ENCODE peak calls at places on chromosomes 1 and 21, in four cellular contexts. F, O, P and L are unnamed samples.

GRCh38 chr1:109739738-109740614 is 862 bp downstream of the GSTM3 start:
- DNase-seq in F (peak), O (peak), P (peak), L (peak)

GRCh38 chr1:115308969-115309368 is 29.1 kb downstream of the NGF start:
- DNase-seq in F (no peak), O (no peak), P (no peak), L (no peak)

GRCh38 chr21:26794597-26795397 is 50.4 kb downstream of the ADAMTS1 start:
- DNase-seq in F (no peak), O (no peak), P (no peak), L (no peak)

GRCh38 chr1:115293899-115294298 is 44.1 kb downstream of the NGF start:
- DNase-seq in F (no peak), O (no peak), P (no peak), L (no peak)

GRCh38 chr1:224106568-224107281 is 7.2 kb upstream of the FBXO28 start:
- DNase-seq in F (no peak), O (peak), P (peak), L (peak)

GRCh38 chr1:72530646-72531045 is 248.3 kb upstream of the NEGR1 start:
- DNase-seq in F (no peak), O (no peak), P (no peak), L (no peak)

GRCh38 chr1:1603671-1604373 is 3.9 kb upstream of the FNDC10 start:
- DNase-seq in F (no peak), O (no peak), P (no peak), L (no peak)

GRCh38 chr1:218164930-218165686 is 120.0 kb upstream of the RRP15 start:
- DNase-seq in F (no peak), O (no peak), P (peak), L (peak)

GRCh38 chr1:232422901-232423300 is 207.0 kb downstream of the SIPA1L2 start:
- DNase-seq in F (no peak), O (no peak), P (no peak), L (no peak)

GRCh38 chr1:58815680-58816071 is 31.8 kb upstream of the JUN start:
- DNase-seq in F (no peak), O (peak), P (peak), L (no peak)

GRCh38 chr1:60129916-60130315 is 56.3 kb upstream of the C1orf87 start:
- DNase-seq in F (no peak), O (no peak), P (no peak), L (no peak)

GRCh38 chr1:53576381-53576801 is 117.2 kb downstream of the DMRTB1 start:
- DNase-seq in F (no peak), O (no peak), P (no peak), L (peak)

GRCh38 chr1:54355931-54356679 is 50.1 kb downstream of the SSBP3 start:
- DNase-seq in F (no peak), O (peak), P (no peak), L (no peak)

GRCh38 chr1:37890378-37891014 is 31.1 kb upstream of the MTF1 start:
- DNase-seq in F (peak), O (peak), P (peak), L (no peak)

GRCh38 chr1:22248746-22249145 is 105.8 kb upstream of the WNT4 start:
- DNase-seq in F (no peak), O (no peak), P (no peak), L (no peak)
- TF ChIP-seq NR3C1 in F (no peak), O (no peak), P (no peak), L (no peak)

DNA sequence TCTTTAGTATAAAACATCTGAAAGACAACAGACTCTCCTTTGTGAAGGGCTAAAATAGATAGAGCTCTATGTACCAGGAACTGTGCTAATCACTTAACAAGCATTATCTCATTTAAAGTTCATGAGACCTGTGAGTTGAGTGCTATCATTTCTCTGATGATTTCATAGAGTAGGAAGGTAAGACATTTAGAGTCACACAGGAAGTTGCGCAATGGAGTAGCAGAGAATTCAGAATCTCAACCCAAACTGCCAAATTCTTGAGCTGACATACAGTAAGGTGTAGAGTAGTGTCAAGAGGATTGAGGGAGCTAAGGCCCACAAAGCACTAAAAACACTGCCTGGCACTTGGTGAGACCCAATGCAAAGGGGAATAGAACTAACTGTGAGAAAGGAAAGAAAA is 384.3 kb downstream of the NTNG1 start:
- DNase-seq in F (no peak), O (peak), P (no peak), L (no peak)
- TF ChIP-seq NR3C1 in F (no peak), O (no peak), P (no peak), L (no peak)

DNA sequence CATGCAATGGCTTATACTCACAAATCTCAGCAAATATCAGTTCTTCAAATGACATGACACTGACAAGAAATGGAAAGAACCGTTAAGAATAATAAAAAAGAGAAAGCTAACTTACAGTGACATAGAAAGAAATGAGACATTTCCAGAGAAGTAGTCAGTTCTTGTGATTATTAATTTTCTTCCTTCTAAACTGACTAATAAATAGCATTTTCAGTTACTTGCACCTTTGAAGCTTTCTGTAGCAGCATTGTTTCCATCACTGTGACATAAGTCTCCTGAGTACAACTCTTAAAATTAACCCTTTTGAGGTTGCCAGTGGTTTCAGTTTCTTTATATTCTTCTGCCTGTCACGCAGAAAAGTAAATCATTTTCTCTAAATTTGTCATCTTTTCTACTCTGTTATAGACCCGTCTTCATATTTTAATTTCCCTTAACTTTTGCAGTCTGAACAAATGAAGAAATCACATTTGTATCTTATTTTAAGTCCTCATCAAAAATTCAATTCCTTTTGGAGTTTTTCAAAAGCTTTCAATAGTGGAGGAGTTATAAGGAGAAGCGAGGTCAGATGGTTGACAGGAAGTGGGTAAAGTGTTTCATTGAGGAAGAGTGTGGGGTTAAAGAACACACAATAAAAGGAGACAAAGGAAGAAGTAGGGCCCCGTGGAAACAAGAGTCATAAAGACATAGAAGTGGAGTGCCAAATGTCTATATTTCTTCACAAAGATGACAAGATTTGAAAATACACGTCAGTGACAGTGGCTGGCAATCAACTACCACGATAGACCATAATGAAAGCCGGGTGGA is 57.9 kb upstream of the S1PR1 start:
- DNase-seq in F (no peak), O (no peak), P (no peak), L (no peak)
- TF ChIP-seq NR3C1 in F (no peak), O (no peak), P (no peak), L (no peak)

GRCh38 chr1:200856716-200857352 is 15.9 kb upstream of the GPR25 start:
- DNase-seq in F (no peak), O (no peak), P (no peak), L (no peak)
- TF ChIP-seq NR3C1 in F (no peak), O (no peak), P (no peak), L (no peak)

DNA sequence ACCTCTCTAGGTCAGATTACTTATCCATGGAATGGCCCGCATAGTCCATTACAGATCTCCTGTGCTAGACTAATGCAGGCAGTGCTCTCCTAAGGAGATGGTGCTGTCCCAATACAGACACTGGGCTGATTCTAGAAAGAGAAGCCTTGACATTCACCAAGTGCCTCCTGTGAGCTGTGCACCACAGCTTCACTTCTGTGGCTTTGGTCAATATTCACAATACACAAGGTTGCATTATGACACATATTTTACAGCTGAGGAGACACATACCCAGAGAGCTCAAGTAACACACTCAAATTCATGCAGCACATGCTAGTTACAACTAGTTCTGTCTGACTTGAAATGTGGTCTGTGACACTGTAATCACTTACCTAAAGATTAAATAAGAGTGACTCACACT is 59.4 kb upstream of the LRRC8B start:
- DNase-seq in F (no peak), O (no peak), P (no peak), L (no peak)
- TF ChIP-seq NR3C1 in F (no peak), O (no peak), P (no peak), L (no peak)

DNA sequence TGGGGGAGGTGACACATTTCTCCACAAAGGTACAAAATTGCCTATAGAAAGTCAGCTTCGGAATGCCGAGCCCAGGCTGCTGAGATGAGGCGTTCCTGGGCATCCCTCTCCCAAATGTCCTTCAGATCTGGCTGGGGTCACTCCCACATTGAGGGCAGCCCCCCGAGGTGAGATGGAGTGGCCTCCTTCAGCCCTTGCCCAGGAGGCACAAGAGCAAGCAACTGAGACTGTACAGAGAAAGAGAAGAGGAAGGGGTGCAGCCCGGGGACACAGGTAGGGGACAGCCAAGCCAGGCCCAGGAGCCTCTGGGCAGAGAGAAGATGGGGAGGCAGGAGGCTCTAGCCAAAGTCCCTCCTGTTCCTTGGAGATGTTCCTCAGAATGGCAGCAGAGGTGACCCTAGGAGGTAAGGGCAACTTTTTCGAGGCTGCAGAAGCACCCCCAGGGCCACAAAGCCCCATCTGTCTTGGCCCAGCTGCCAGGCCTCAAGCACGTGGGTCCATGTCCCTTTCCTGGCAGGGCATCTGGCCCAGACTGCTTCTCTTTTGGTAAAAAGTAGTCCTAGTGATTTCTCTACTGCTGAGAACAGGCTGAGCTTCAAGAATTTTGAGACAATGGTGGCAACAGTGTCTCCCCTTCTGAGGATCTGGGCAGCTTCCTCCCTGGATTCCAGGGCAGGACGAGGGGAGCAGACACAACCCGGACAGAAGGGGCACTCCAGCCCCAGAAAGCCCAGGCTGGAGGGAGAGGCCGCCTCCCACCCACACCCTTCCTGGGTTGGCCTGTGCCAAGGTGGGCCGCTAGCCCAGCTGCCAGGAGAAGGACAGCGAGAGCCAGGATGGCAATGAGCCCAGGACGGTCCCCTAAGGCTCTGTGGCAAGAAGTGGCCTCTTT is 68.0 kb downstream of the LRRN2 start:
- DNase-seq in F (no peak), O (no peak), P (no peak), L (no peak)
- TF ChIP-seq NR3C1 in F (no peak), O (no peak), P (no peak), L (no peak)

DNA sequence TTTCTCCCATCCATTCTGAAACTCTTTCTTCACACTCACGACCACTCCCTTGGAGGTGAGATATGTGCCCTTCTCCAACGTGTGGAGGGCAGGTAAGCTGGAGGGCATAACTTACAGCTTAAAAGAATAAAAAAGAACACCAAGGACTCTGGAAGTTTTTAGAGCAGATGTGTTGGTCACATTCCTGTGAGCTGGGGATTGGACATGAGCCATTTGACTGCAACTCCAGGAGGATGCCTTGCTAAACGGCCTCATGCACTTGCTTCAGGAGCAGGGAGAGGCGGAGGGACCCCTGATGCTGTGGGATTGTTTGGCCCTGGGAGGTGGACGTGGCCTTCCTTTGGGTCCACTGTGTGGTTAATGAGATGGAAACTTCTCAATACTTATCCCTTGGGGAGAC is 185.5 kb downstream of the RHOU start:
- DNase-seq in F (no peak), O (no peak), P (no peak), L (no peak)
- TF ChIP-seq NR3C1 in F (no peak), O (no peak), P (no peak), L (no peak)

DNA sequence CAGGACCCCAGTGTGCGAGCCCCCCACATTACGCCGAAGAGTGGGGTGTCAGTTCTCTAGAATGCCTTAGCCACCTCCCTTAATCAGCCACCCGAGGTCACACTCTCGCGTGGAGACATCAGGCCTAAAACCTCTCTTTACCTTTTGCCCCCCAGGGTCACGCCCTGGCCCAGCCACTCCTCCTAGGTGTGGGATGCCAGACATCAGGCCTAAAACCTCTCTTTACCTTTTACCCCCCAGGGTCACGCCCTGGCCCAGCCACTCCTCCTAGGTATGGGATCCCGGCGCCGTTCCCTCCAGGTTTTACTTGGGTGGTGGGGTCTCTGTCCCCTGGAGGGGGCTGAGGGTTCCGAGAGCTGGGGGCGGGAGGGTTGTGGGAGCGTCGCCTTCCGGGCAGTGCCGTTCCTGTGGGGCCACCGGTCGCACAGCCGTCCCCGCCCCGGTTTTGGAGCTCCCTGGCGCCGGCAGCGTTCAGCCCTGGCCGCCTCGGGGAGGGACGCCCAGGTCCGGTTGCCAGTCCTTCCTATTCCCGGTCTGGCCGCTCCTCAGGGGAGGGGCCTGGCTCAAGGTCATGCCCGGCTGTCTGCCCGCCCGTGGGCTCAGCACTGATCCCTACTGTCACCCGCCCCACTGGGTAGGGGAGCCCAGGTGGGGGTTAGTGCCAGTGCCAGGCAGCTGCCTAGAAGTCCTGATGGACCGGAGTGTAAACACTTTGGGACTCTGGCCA is 882 bp downstream of the VPS13D start:
- DNase-seq in F (peak), O (peak), P (no peak), L (peak)
- TF ChIP-seq NR3C1 in F (no peak), O (no peak), P (no peak), L (no peak)

DNA sequence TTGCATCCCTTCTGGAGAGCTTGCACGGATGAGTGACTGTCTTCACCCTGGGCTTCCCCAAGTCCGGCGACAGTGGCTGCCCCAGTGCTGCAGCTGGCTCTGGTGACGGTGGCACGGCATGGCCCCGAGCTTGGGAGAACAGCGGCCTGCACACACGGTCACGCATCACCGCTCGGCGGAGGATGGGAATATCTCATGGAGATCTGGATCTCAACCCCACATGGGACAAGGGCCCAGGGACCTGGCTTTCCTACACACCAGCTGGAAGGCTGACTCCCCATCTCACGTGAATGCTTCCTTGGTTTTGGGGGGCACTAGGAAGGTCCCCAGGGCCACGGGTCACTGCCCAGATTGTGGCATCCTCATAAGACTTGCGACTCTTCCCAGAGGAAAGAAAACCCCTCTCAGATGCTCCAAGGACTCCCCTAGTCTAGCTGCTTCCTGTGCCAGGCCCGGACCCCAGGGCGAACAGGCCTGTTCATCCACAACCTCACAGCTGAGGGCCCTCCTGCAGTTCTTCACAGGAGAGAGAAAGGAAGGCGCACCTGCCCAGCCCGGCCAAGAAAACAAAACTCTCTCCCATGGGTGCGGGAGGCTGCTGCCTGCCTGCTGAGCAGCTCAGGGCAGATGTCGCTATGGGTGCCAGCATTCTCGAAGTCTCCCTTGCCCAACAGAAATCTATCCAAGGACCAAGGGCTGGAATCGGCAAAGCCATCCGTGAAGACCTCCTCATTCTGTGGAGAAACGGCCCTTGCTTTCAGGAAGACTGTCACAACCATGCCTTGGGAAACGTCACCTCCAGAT is 9.9 kb downstream of the CFAP410 start:
- DNase-seq in F (no peak), O (no peak), P (no peak), L (no peak)
- TF ChIP-seq NR3C1 in F (no peak), O (no peak), P (no peak), L (no peak)